ENCODE peak calls at places on chromosome 3, in four cellular contexts. One of them, this sample, is unnamed.

GRCh38 chr3:160869825-160870224 is 113.8 kb downstream of the PPM1L start:
- DNase-seq in NK-92 treated with Interleukin-12 subunit alpha and Interleukin-12 subunit beta, amount 100 ng/mL, for 24 hours: no peak
- DNase-seq in Daoy: no peak
- DNase-seq in NCI-H460: no peak
- DNase-seq in this sample: no peak

GRCh38 chr3:117510396-117510795 is 800.8 kb downstream of the TUSC7 start:
- DNase-seq in NK-92 treated with Interleukin-12 subunit alpha and Interleukin-12 subunit beta, amount 100 ng/mL, for 24 hours: no peak
- DNase-seq in Daoy: no peak
- DNase-seq in NCI-H460: no peak
- DNase-seq in this sample: no peak

GRCh38 chr3:180036678-180037455 is at the start of gene PEX5L:
- DNase-seq in Daoy: peak; percentile 71
- DNase-seq in NCI-H460: no peak
- DNase-seq in NK-92 treated with Interleukin-12 subunit alpha and Interleukin-12 subunit beta, amount 100 ng/mL, for 24 hours: no peak
- DNase-seq in this sample: no peak

GRCh38 chr3:12588039-12588673 is 31.3 kb downstream of the MKRN2 start:
- DNase-seq in NCI-H460: no peak
- DNase-seq in Daoy: no peak
- DNase-seq in NK-92 treated with Interleukin-12 subunit alpha and Interleukin-12 subunit beta, amount 100 ng/mL, for 24 hours: no peak
- DNase-seq in this sample: no peak

GRCh38 chr3:56468184-56469106 is at the start of gene ERC2:
- DNase-seq in NK-92 treated with Interleukin-12 subunit alpha and Interleukin-12 subunit beta, amount 100 ng/mL, for 24 hours: no peak
- DNase-seq in NCI-H460: peak; percentile 12
- DNase-seq in Daoy: peak; percentile 78
- DNase-seq in this sample: no peak

GRCh38 chr3:31911124-31911523 is 69.9 kb downstream of the OSBPL10 start:
- DNase-seq in Daoy: no peak
- DNase-seq in NK-92 treated with Interleukin-12 subunit alpha and Interleukin-12 subunit beta, amount 100 ng/mL, for 24 hours: no peak
- DNase-seq in NCI-H460: no peak
- DNase-seq in this sample: no peak

GRCh38 chr3:188194327-188194726 is 40.4 kb downstream of the LPP start:
- DNase-seq in Daoy: peak; percentile 71
- DNase-seq in NK-92 treated with Interleukin-12 subunit alpha and Interleukin-12 subunit beta, amount 100 ng/mL, for 24 hours: no peak
- DNase-seq in NCI-H460: no peak
- DNase-seq in this sample: no peak

GRCh38 chr3:9111349-9112265 is 137.8 kb downstream of the SRGAP3 start:
- DNase-seq in NCI-H460: no peak
- DNase-seq in Daoy: no peak
- DNase-seq in NK-92 treated with Interleukin-12 subunit alpha and Interleukin-12 subunit beta, amount 100 ng/mL, for 24 hours: no peak
- DNase-seq in this sample: no peak

This sample was measured in glomerular endothelial cell.